ENCODE peak calls at places on chromosomes 2 and 18, in five cellular contexts. I is HepG2, G is A549, C is K562, A is GM12878. T is an unnamed sample.

GRCh38 chr2:233996436-233996835 is 54.1 kb upstream of the SPP2 start:
- DNase-seq in I (no peak), G (no peak), C (no peak), A (no peak), T (no peak)

GRCh38 chr18:56248613-56249235 is 389.7 kb downstream of the TXNL1 start:
- DNase-seq in I (no peak), G (no peak), C (no peak), A (peak), T (no peak)

GRCh38 chr2:149169653-149170052 is 131.2 kb downstream of the LYPD6B start:
- DNase-seq in I (no peak), G (no peak), C (no peak), A (no peak), T (no peak)

GRCh38 chr2:180962727-180963312 is 17.6 kb upstream of the UBE2E3 start:
- DNase-seq in I (no peak), G (no peak), C (no peak), A (no peak), T (no peak)

GRCh38 chr2:176818653-176819052 is 393.9 kb upstream of the HNRNPA3 start:
- DNase-seq in I (no peak), G (no peak), C (no peak), A (no peak), T (no peak)

GRCh38 chr2:234241656-234242445 is 191.3 kb downstream of the SPP2 start:
- DNase-seq in I (no peak), G (peak), C (no peak), A (no peak), T (no peak)

GRCh38 chr2:107258538-107258937 is 372.6 kb upstream of the ST6GAL2 start:
- DNase-seq in I (no peak), G (no peak), C (no peak), A (no peak), T (no peak)

GRCh38 chr2:26764078-26764887 is at the start of gene SLC35F6:
- DNase-seq in I (peak), G (peak), C (peak), A (no peak), T (peak)

GRCh38 chr2:200408428-200409311 is 101.2 kb downstream of the KCTD18 start:
- DNase-seq in I (peak), G (peak), C (peak), A (no peak), T (no peak)

GRCh38 chr18:6521804-6522418 is 107.2 kb upstream of the L3MBTL4 start:
- DNase-seq in I (peak), G (peak), C (peak), A (peak), T (peak)

DNA sequence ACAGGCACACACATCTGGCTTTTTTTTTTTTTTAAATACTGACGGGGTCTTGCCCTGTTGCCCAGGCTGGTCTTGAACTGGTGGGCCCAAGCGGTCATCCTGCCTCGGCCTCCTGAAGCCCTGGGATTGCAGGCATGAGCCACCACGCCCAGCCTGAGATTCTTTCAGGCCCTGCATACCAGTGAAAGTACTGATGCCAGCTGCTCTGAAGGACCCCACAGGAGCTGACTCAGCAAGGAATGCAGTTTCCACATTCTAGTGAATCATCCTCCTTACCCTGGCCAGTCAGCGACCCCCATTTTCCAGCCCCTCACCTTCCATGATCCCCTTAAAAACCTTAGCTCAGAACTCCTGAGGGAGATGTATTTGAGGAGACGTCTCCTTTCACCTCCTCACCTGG is 5.8 kb upstream of the DTYMK start:
- DNase-seq in I (no peak), G (peak), C (no peak), A (no peak), T (no peak)
- TF ChIP-seq ESRRA in I (no peak), G (no peak), C (no peak), A (no peak), T (no peak)

GRCh38 chr2:6879011-6879410 is 1.4 kb downstream of the RSAD2 start:
- DNase-seq in I (no peak), G (no peak), C (no peak), A (no peak), T (no peak)

GRCh38 chr2:6880200-6880733 is 2.7 kb downstream of the RSAD2 start:
- DNase-seq in I (no peak), G (no peak), C (peak), A (no peak), T (no peak)

GRCh38 chr2:6876299-6876698 is 1.3 kb upstream of the RSAD2 start:
- DNase-seq in I (no peak), G (no peak), C (no peak), A (no peak), T (no peak)

GRCh38 chr2:6881036-6881435 is 3.5 kb downstream of the RSAD2 start:
- DNase-seq in I (no peak), G (no peak), C (no peak), A (no peak), T (no peak)

GRCh38 chr2:6877402-6878305 is at the start of gene RSAD2:
- DNase-seq in I (peak), G (no peak), C (peak), A (peak), T (no peak)
- TF ChIP-seq ESRRA in I (no peak), G (no peak), C (no peak), A (no peak), T (no peak)

GRCh38 chr2:232286011-232286868 is 92.3 kb upstream of the ALPP start:
- DNase-seq in I (no peak), G (no peak), C (no peak), A (no peak), T (no peak)
- TF ChIP-seq ESRRA in I (no peak), G (no peak), C (no peak), A (no peak), T (no peak)

GRCh38 chr18:3219621-3220335 is at the start of gene MYOM1:
- DNase-seq in I (no peak), G (no peak), C (no peak), A (no peak), T (no peak)

GRCh38 chr18:3216987-3217386 is 2.8 kb downstream of the MYOM1 start:
- DNase-seq in I (no peak), G (no peak), C (no peak), A (no peak), T (no peak)

GRCh38 chr18:3218817-3219216 is 951 bp downstream of the MYOM1 start:
- DNase-seq in I (no peak), G (no peak), C (no peak), A (no peak), T (no peak)

GRCh38 chr18:3214855-3215637 is 4.7 kb downstream of the MYOM1 start:
- DNase-seq in I (no peak), G (no peak), C (no peak), A (no peak), T (no peak)

DNA sequence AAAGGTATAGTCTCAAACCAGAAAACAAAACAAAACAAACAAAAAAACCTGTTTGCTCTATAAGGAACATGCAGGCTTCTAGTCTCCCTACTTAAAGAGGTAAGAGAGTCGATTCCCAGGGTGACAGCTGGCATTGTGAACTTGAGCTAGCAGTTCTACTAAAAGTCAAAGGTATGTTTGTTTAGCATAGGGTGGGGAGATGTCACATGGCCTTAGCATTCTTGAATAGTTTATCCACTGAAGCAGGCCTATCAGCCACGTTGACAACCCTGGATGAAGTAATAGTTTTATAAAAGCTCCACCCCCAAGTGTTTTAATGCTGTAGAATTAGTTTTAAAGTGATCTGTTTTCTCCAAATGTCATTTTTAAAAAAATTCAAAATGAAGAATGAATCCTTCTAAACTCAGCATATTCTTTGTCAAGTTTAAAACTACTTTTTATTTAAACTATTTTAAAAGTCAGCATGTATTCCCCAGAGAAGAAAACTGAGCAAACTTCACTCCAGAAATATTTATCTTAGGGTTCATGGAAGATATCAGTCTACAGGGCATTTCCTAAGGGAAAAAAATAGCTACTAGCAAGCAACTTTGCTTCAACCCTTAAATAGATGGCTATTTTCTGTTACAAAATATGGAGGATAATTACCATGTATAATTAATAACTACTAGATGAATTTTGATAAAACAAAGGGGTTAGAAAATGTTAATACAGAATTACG is 1.7 kb downstream of the MYOM1 start:
- DNase-seq in I (peak), G (peak), C (peak), A (no peak), T (no peak)
- TF ChIP-seq ESRRA in I (no peak), G (no peak), C (no peak), A (no peak), T (no peak)

GRCh38 chr18:28735731-28736130 is 558.8 kb upstream of the CDH2 start:
- DNase-seq in I (no peak), G (peak), C (no peak), A (no peak), T (no peak)
- TF ChIP-seq ESRRA in I (no peak), G (no peak), C (no peak), A (no peak), T (no peak)